ENCODE peak calls at places on chromosomes 3 and 15, in six cellular contexts. N is H9, T is ELR, S is activated T-cell treated with anti-CD3 and anti-CD28 coated beads for 24 hours, G is GM12892, W is hypothalamus. M is an unnamed sample.

GRCh38 chr3:127365383-127365782 is 77.5 kb upstream of the PRR20G start:
- DNase-seq in N (no peak), S (no peak), T (no peak), G (no peak), W (no peak), M (no peak)

GRCh38 chr15:72722071-72722696 is 36.2 kb downstream of the BBS4 start:
- DNase-seq in S (peak; percentile 56), G (no peak), N (peak; percentile 78), W (no peak), T (peak; percentile 73), M (peak; percentile 60)

GRCh38 chr3:101128786-101129185 is 135.6 kb upstream of the ABI3BP start:
- DNase-seq in T (peak; percentile 32), N (no peak), S (no peak), G (no peak), W (no peak), M (no peak)

GRCh38 chr3:38646630-38647029 is 2.9 kb downstream of the SCN5A start:
- DNase-seq in G (no peak), S (no peak), T (peak; percentile 48), N (peak; percentile 67), W (no peak), M (no peak)

GRCh38 chr15:42059661-42060476 is 34.5 kb downstream of the PLA2G4D start:
- DNase-seq in T (peak; percentile 53), S (peak; percentile 57), W (peak; percentile 12), G (no peak), N (peak; percentile 68), M (peak; percentile 34)

GRCh38 chr15:83698294-83698693 is 44.4 kb downstream of the ADAMTSL3 start:
- DNase-seq in W (no peak), T (peak; percentile 28), N (no peak), G (no peak), S (no peak), M (peak; percentile 16)

GRCh38 chr3:37751967-37752660 is 109.6 kb upstream of the CTDSPL start:
- DNase-seq in N (no peak), G (no peak), W (no peak), S (no peak), T (no peak), M (no peak)

GRCh38 chr15:56028430-56028829 is 35.0 kb upstream of the NEDD4 start:
- DNase-seq in G (no peak), W (no peak), T (no peak), N (no peak), S (no peak), M (no peak)

GRCh38 chr3:77746048-77746447 is 706.1 kb downstream of the ROBO2 start:
- DNase-seq in S (no peak), W (no peak), T (no peak), G (no peak), N (no peak), M (no peak)

GRCh38 chr3:37149246-37149645 is 25.1 kb downstream of the LRRFIP2 start:
- DNase-seq in G (no peak), N (no peak), T (no peak), S (no peak), W (no peak), M (no peak)

GRCh38 chr3:20401253-20401652 is 215.2 kb upstream of the SGO1 start:
- DNase-seq in W (no peak), G (no peak), N (no peak), S (no peak), T (no peak), M (no peak)

GRCh38 chr15:33656090-33656670 is 312.1 kb upstream of the CHRM5 start:
- DNase-seq in W (no peak), S (no peak), N (no peak), T (no peak), G (no peak), M (no peak)

GRCh38 chr15:49427369-49427768 is 4.3 kb downstream of the FGF7 start:
- DNase-seq in S (no peak), W (no peak), N (no peak), G (no peak), T (no peak), M (no peak)

GRCh38 chr15:80182611-80183210 is 29.9 kb downstream of the FAH start:
- DNase-seq in T (peak; percentile 26), S (no peak), N (no peak), W (no peak), G (no peak), M (no peak)

GRCh38 chr3:46865034-46865507 is 1.8 kb upstream of the MYL3 start:
- DNase-seq in W (no peak), T (no peak), G (no peak), S (no peak), N (no peak), M (no peak)

GRCh38 chr3:60140160-60140559 is 1090.3 kb upstream of the CFAP20DC start:
- DNase-seq in G (no peak), N (no peak), W (no peak), S (no peak), T (no peak), M (no peak)

GRCh38 chr15:74259324-74259712 is 23.2 kb downstream of the CCDC33 start:
- DNase-seq in G (no peak), S (no peak), N (no peak), T (no peak), W (no peak), M (no peak)

GRCh38 chr3:36965440-36965839 is 20.6 kb upstream of the TRANK1 start:
- DNase-seq in S (no peak), G (no peak), W (no peak), T (no peak), N (peak; percentile 69), M (no peak)

GRCh38 chr3:125079675-125080045 is 23.9 kb upstream of the HEG1 start:
- DNase-seq in N (no peak), G (no peak), T (peak; percentile 86), W (no peak), S (no peak), M (no peak)

GRCh38 chr3:124860599-124860998 is 26.6 kb downstream of the ITGB5 start:
- DNase-seq in W (no peak), N (no peak), T (peak; percentile 98), G (no peak), S (no peak), M (no peak)

GRCh38 chr15:74121858-74122257 is 8.5 kb upstream of the ISLR2 start:
- DNase-seq in T (no peak), N (no peak), W (no peak), S (no peak), G (no peak), M (no peak)

GRCh38 chr3:10164546-10165393 is at the start of gene IRAK2:
- DNase-seq in N (peak; percentile 79), W (peak; percentile 43), S (peak; percentile 35), G (peak; percentile 84), T (peak; percentile 80), M (peak; percentile 63)

GRCh38 chr3:4698125-4698821 is 205.1 kb downstream of the ITPR1 start:
- DNase-seq in G (no peak), T (no peak), N (no peak), S (no peak), W (no peak), M (no peak)

GRCh38 chr3:82610236-82610635 is 848.8 kb upstream of the GBE1 start:
- DNase-seq in S (no peak), N (no peak), G (no peak), W (no peak), T (peak; percentile 42), M (no peak)

GRCh38 chr15:68731318-68731897 is 89.3 kb downstream of the ANP32A start:
- DNase-seq in S (no peak), G (no peak), W (no peak), N (no peak), T (no peak), M (no peak)

GRCh38 chr3:69178838-69179739 is 56.7 kb upstream of the LMOD3 start:
- DNase-seq in W (no peak), T (peak; percentile 36), G (no peak), S (no peak), N (no peak), M (no peak)

GRCh38 chr15:58369261-58369699 is 62.5 kb upstream of the LIPC start:
- DNase-seq in N (no peak), S (no peak), W (no peak), T (no peak), G (no peak), M (no peak)

GRCh38 chr3:179454887-179455286 is 3.6 kb upstream of the GNB4 start:
- DNase-seq in T (peak; percentile 44), G (no peak), N (no peak), S (no peak), W (no peak), M (no peak)

GRCh38 chr3:192409203-192409837 is 318.0 kb downstream of the FGF12 start:
- DNase-seq in T (peak; percentile 52), W (no peak), N (peak; percentile 76), S (no peak), G (peak; percentile 26), M (no peak)

GRCh38 chr3:47954562-47954961 is 61.7 kb downstream of the MAP4 start:
- DNase-seq in W (no peak), S (no peak), T (no peak), N (no peak), G (no peak), M (no peak)

GRCh38 chr3:172836390-172836997 is 86.0 kb downstream of the ECT2 start:
- DNase-seq in T (peak; percentile 68), W (no peak), S (no peak), G (no peak), N (no peak), M (peak; percentile 30)

GRCh38 chr15:43229977-43230376 is 9.2 kb upstream of the EPB42 start:
- DNase-seq in G (no peak), S (no peak), W (no peak), N (no peak), T (no peak), M (no peak)

GRCh38 chr15:58870451-58870850 is 63.0 kb downstream of the SLTM start:
- DNase-seq in S (no peak), T (peak; percentile 19), W (no peak), N (no peak), G (no peak), M (no peak)

GRCh38 chr15:73886717-73887345 is 13.5 kb downstream of the TBC1D21 start:
- DNase-seq in W (no peak), G (no peak), T (no peak), N (no peak), S (no peak), M (no peak)

GRCh38 chr3:125234831-125235230 is 22.3 kb upstream of the SLC12A8 start:
- DNase-seq in G (no peak), T (no peak), W (no peak), N (no peak), S (no peak), M (no peak)